ENCODE peak calls at places on chromosomes 2 and 18, in eight cellular contexts. B is HCT116, E is H1, I is GM12878, H is IMR-90, M is K562, Z is endothelial cell of umbilical vein, N is HepG2. V is an unnamed sample.
A peak's percentile ranks its signal among the peaks of the same experiment; 100 is the strongest.

GRCh38 chr2:156436477-156437085 is 402 bp downstream of the GPD2 start:
- DNase-seq in E (no peak), M (no peak), Z (peak; percentile 54), N (no peak), I (no peak), H (peak; percentile 32), B (no peak), V (peak; percentile 21)

GRCh38 chr18:36308711-36309435 is 11.4 kb downstream of the FHOD3 start:
- DNase-seq in E (no peak), I (no peak), H (no peak), N (no peak), Z (no peak), B (no peak), M (no peak), V (no peak)

GRCh38 chr18:46220116-46220515 is 115.9 kb downstream of the HAUS1 start:
- DNase-seq in E (no peak), H (peak; percentile 92), I (no peak), Z (no peak), M (no peak), N (no peak), B (no peak), V (no peak)

GRCh38 chr18:28176933-28177827 is at the start of gene CDH2:
- DNase-seq in I (no peak), M (no peak), Z (peak; percentile 79), E (peak; percentile 60), N (peak; percentile 77), H (peak; percentile 85), B (no peak), V (peak; percentile 66)

GRCh38 chr2:172693037-172693436 is 42.6 kb upstream of the RAPGEF4 start:
- DNase-seq in N (peak; percentile 28), B (peak; percentile 91), I (no peak), M (no peak), H (peak; percentile 99), Z (peak; percentile 98), E (no peak), V (peak; percentile 78)

GRCh38 chr18:41829648-41830516 is 125.2 kb upstream of the PIK3C3 start:
- DNase-seq in I (no peak), H (no peak), E (no peak), Z (peak; percentile 1), N (peak; percentile 37), B (no peak), M (no peak), V (no peak)

GRCh38 chr2:69724540-69725159 is 17.3 kb upstream of the ANXA4 start:
- DNase-seq in B (peak; percentile 62), E (peak; percentile 50), H (peak; percentile 74), Z (peak; percentile 80), N (peak; percentile 77), M (peak; percentile 74), I (no peak), V (peak; percentile 86)

GRCh38 chr18:67553471-67553870 is 37.0 kb upstream of the DSEL start:
- DNase-seq in H (peak; percentile 31), Z (peak; percentile 65), I (no peak), E (no peak), B (no peak), M (no peak), N (no peak), V (no peak)

GRCh38 chr2:156385242-156385641 is 50.9 kb upstream of the GPD2 start:
- DNase-seq in Z (no peak), B (no peak), I (no peak), H (no peak), N (no peak), M (no peak), E (no peak), V (no peak)

GRCh38 chr2:237541242-237541641 is 25.1 kb upstream of the PRLH start:
- DNase-seq in H (no peak), E (no peak), B (no peak), Z (no peak), N (no peak), I (no peak), M (no peak), V (no peak)

GRCh38 chr2:9641641-9642040 is 10.8 kb upstream of the YWHAQ start:
- DNase-seq in B (no peak), H (no peak), I (no peak), E (no peak), Z (no peak), N (no peak), M (no peak), V (no peak)

GRCh38 chr18:22347624-22348511 is 69.8 kb downstream of the CTAGE1 start:
- DNase-seq in Z (peak; percentile 63), B (no peak), H (peak; percentile 16), N (no peak), M (no peak), I (no peak), E (no peak), V (no peak)

GRCh38 chr2:8604262-8604661 is 77.6 kb upstream of the ID2 start:
- DNase-seq in N (no peak), I (no peak), H (peak; percentile 77), B (no peak), E (no peak), Z (no peak), M (no peak), V (no peak)

GRCh38 chr2:199581935-199582336 is 124.2 kb upstream of the SATB2 start:
- DNase-seq in Z (peak; percentile 19), I (no peak), M (no peak), N (no peak), E (no peak), H (peak; percentile 11), B (no peak), V (no peak)

GRCh38 chr18:22604986-22605421 is 187.3 kb upstream of the CTAGE1 start:
- DNase-seq in I (no peak), H (no peak), B (no peak), N (no peak), Z (no peak), E (no peak), M (no peak), V (no peak)

GRCh38 chr2:105787376-105788318 is 42.9 kb downstream of the NCK2 start:
- DNase-seq in B (no peak), H (no peak), N (no peak), E (no peak), Z (no peak), M (peak; percentile 43), I (no peak), V (no peak)

GRCh38 chr2:234293973-234294372 is 202.9 kb downstream of the ARL4C start:
- DNase-seq in B (peak; percentile 37), E (no peak), Z (peak; percentile 15), H (no peak), N (no peak), M (no peak), I (no peak), V (no peak)

GRCh38 chr2:101149241-101150192 is 1.7 kb downstream of the TBC1D8 start:
- DNase-seq in M (no peak), E (no peak), Z (peak; percentile 29), H (no peak), N (peak; percentile 74), I (no peak), B (no peak), V (peak; percentile 79)

GRCh38 chr2:105301646-105302045 is 27.9 kb downstream of the TGFBRAP1 start:
- DNase-seq in E (no peak), Z (no peak), H (no peak), M (no peak), N (no peak), I (no peak), B (no peak), V (no peak)

DNA sequence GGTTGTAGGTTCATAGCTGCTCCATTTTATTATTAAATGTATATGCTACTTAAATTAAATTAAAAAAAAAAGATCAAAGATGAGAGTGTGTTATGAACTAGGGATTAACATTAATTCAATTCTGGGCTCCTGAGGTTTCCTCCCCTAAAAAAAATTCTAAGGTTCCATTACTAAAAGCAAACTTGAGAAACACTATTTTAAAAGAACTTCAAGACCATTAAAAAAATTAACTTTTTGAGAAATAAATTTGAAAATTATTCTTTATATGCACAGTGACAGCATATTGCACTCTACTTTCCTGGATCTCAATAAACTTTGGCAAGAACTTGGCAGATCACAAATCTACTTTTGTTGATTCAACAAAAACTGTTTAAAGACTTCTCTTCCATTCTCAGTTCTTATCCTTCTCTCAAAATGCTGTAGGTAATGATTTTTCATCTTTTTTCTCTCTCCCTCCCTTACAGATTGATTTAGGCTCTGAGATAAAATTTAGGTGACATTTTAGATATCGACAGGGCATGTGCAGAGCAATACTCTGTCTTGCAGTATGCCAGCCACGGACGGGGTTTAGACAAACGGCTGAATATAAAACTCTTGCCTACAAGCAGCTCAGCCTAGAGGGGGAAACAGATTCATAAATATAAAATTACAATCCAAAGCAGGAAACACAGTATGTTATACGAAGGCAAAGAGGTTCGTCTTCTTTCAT is 581 bp upstream of the MARS2 start:
- DNase-seq in H (no peak), M (no peak), B (no peak), E (no peak), N (no peak), I (peak; percentile 43), Z (no peak), V (no peak)
- TF ChIP-seq POLR2A in H (no peak), M (peak; percentile 83), B (peak; percentile 92), E (no peak), N (no peak), I (no peak), Z (no peak), V (no peak)

GRCh38 chr18:24053211-24053610 is 38.7 kb downstream of the TTC39C start:
- DNase-seq in E (no peak), H (no peak), N (no peak), B (no peak), M (no peak), Z (no peak), I (no peak), V (no peak)

GRCh38 chr18:24049142-24049541 is 34.6 kb downstream of the TTC39C start:
- DNase-seq in I (no peak), Z (no peak), M (no peak), B (no peak), H (no peak), N (no peak), E (no peak), V (no peak)

GRCh38 chr18:24050916-24051255 is 36.3 kb downstream of the TTC39C start:
- DNase-seq in Z (no peak), M (no peak), N (no peak), H (no peak), E (no peak), I (no peak), B (no peak), V (no peak)

GRCh38 chr18:24052053-24052452 is 37.5 kb downstream of the TTC39C start:
- DNase-seq in B (no peak), M (no peak), H (no peak), N (peak; percentile 76), Z (no peak), I (no peak), E (no peak), V (peak; percentile 36)

GRCh38 chr18:24051256-24051947 is 36.8 kb downstream of the TTC39C start:
- DNase-seq in E (no peak), B (no peak), N (peak; percentile 90), M (no peak), I (peak; percentile 27), H (peak; percentile 77), Z (no peak), V (peak; percentile 71)
- H3K4me2 ChIP-seq in E (no peak overlapping the region), B (peak overlapping the region; percentile 41), N (peak overlapping the region; percentile 81), M (no peak overlapping the region), I (peak overlapping the region; percentile 46), H (peak overlapping the region; percentile 39), Z (no peak overlapping the region), V (peak overlapping the region; percentile 85)

GRCh38 chr2:205771666-205772065 is 89.4 kb downstream of the NRP2 start:
- DNase-seq in B (no peak), H (no peak), I (no peak), Z (no peak), E (no peak), N (no peak), M (no peak), V (no peak)
- TF ChIP-seq POLR2A in B (no peak), H (no peak), I (no peak), Z (no peak), E (no peak), N (no peak), M (no peak), V (no peak)

GRCh38 chr2:113173563-113174368 is at the start of gene PSD4:
- DNase-seq in E (no peak), Z (no peak), H (no peak), M (peak; percentile 78), B (no peak), N (no peak), I (peak; percentile 67), V (no peak)
- H3K4me2 ChIP-seq in E (no peak within 1 kb of the TSS), Z (no peak within 1 kb of the TSS), H (no peak within 1 kb of the TSS), M (peak within 1 kb of the TSS; percentile 89), B (no peak within 1 kb of the TSS), N (peak within 1 kb of the TSS; percentile 63), I (peak within 1 kb of the TSS; percentile 86), V (no peak within 1 kb of the TSS)

V was measured in A549.